ENCODE peak calls at places on chromosome 13, in seven cellular contexts. G is sigmoid colon, E is left ventricle myocardium inferior, L is breast epithelium, A is endothelial cell of umbilical vein, W is heart right ventricle, X is MM.1S. Q is an unnamed sample. For H3K4me1, the result is how much of the 10 kb centered on the place peaks cover.

GRCh38 chr13:54373211-54373610 is 1344.6 kb downstream of the OLFM4 start:
- DNase-seq in G (no peak), E (no peak), L (no peak), A (no peak), W (no peak), X (no peak), Q (no peak)

GRCh38 chr13:93562676-93563075 is 336.1 kb downstream of the GPC6 start:
- DNase-seq in G (no peak), E (no peak), L (no peak), A (no peak), W (no peak), X (no peak), Q (no peak)

GRCh38 chr13:64278493-64278892 is 2862.8 kb upstream of the PCDH20 start:
- DNase-seq in G (no peak), E (no peak), L (no peak), A (peak), W (no peak), X (no peak), Q (peak)

GRCh38 chr13:108924154-108924940 is 294.9 kb downstream of the MYO16 start:
- DNase-seq in G (no peak), E (no peak), L (no peak), A (no peak), W (no peak), X (no peak), Q (no peak)

GRCh38 chr13:46629811-46630413 is 76.9 kb downstream of the LRCH1 start:
- DNase-seq in G (no peak), E (no peak), L (no peak), A (no peak), W (no peak), X (no peak), Q (no peak)

GRCh38 chr13:26771796-26772195 is 11.2 kb upstream of the GPR12 start:
- DNase-seq in G (no peak), E (no peak), L (no peak), A (no peak), W (no peak), X (no peak), Q (no peak)

GRCh38 chr13:76667551-76667950 is 218.7 kb downstream of the KCTD12 start:
- DNase-seq in G (no peak), E (no peak), L (no peak), A (peak), W (no peak), X (peak), Q (no peak)

GRCh38 chr13:71879129-71879535 is 12.1 kb upstream of the DACH1 start:
- DNase-seq in G (no peak), E (no peak), L (no peak), A (peak), W (no peak), X (peak), Q (peak)

GRCh38 chr13:112943309-112944125 is 25.5 kb upstream of the MCF2L start:
- DNase-seq in G (peak), E (peak), L (no peak), A (no peak), W (peak), X (no peak), Q (no peak)

GRCh38 chr13:94063096-94063495 is 416.4 kb downstream of the DCT start:
- DNase-seq in G (no peak), E (no peak), L (no peak), A (no peak), W (no peak), X (no peak), Q (no peak)

GRCh38 chr13:50404769-50405168 is 389.5 kb downstream of the KCNRG start:
- DNase-seq in G (no peak), E (no peak), L (no peak), A (no peak), W (no peak), X (no peak), Q (no peak)

GRCh38 chr13:48489003-48489402 is 43.9 kb downstream of the RCBTB2 start:
- DNase-seq in G (no peak), E (no peak), L (no peak), A (no peak), W (no peak), X (no peak), Q (no peak)

DNA sequence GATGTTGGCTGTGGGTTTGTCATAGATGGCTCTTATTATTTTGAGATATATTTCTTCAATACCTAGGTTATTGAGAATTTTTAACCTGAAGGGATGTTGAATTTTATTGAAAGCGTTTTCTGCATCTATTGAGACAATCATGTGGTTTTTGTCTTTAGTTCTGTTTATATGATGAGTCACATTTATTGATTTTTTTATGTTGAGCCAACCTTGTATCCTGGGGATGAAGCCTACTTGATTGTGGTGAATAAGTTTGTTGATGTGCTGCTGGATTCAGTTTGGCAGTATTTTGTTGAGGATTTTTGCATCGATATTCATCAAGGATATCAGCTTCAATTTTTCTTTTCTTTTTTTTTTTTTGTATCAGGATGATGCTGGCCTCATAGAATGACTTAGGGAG is 29.4 kb downstream of the NBEA start:
- DNase-seq in G (no peak), E (no peak), L (no peak), A (no peak), W (no peak), X (no peak), Q (no peak)
- H3K4me1 ChIP-seq in G (under half), E (under half), L (under half), A (under half), W (under half), X (under half), Q (under half)

GRCh38 chr13:97233499-97233898 is 11.4 kb downstream of the MBNL2 start:
- DNase-seq in G (no peak), E (no peak), L (no peak), A (no peak), W (no peak), X (no peak), Q (no peak)

GRCh38 chr13:97237388-97237787 is 15.3 kb downstream of the MBNL2 start:
- DNase-seq in G (no peak), E (no peak), L (no peak), A (no peak), W (no peak), X (no peak), Q (no peak)

GRCh38 chr13:97234236-97234635 is 12.1 kb downstream of the MBNL2 start:
- DNase-seq in G (no peak), E (no peak), L (no peak), A (no peak), W (no peak), X (no peak), Q (no peak)

GRCh38 chr13:97235549-97236206 is 13.5 kb downstream of the MBNL2 start:
- DNase-seq in G (no peak), E (no peak), L (no peak), A (peak), W (peak), X (no peak), Q (no peak)

DNA sequence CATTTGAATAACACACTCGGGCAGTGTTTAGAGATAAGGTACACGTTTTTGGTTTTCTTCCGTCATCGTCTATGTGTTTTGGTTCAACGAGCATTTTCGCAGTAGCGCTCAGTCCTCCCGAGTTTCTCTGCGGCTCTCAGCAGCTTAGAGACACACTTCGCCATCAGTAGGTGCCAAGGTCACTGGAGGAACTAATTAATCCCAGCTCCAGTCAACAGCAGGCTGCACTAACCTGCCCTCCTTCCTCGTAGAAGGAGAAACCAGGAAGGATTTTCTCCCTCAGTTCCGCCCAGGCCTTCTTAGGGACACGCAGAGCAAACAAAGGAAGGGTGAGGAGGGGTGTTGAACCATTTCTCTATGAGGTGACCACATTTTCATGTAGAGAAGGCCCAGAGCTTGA is 12.6 kb downstream of the MBNL2 start:
- DNase-seq in G (no peak), E (no peak), L (no peak), A (peak), W (no peak), X (no peak), Q (no peak)
- H3K4me1 ChIP-seq in G (under half), E (half or more), L (under half), A (half or more), W (half or more), X (under half), Q (half or more)

DNA sequence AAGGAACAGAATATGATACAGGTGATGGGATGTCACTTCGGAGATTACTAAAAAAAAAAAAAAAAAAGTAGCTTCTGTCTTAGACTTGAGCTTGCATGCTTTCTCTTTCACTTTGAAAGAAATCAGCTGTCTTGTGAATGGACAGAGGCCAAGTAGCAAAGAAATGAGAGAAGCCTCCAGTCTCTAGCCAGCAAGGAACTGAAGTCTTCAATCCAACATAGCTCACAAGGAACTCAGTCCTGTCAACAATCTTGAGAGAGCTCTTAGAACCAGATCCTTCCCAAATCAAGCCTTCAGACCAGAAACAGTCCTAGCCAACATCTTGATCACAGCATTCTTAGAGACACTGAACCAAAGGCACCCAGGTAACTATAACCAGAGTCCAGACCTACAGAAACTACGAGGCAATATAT is 7.7 kb downstream of the N4BP2L2 start:
- DNase-seq in G (no peak), E (no peak), L (no peak), A (peak), W (no peak), X (peak), Q (no peak)
- H3K4me1 ChIP-seq in G (under half), E (half or more), L (under half), A (under half), W (half or more), X (under half), Q (under half)

DNA sequence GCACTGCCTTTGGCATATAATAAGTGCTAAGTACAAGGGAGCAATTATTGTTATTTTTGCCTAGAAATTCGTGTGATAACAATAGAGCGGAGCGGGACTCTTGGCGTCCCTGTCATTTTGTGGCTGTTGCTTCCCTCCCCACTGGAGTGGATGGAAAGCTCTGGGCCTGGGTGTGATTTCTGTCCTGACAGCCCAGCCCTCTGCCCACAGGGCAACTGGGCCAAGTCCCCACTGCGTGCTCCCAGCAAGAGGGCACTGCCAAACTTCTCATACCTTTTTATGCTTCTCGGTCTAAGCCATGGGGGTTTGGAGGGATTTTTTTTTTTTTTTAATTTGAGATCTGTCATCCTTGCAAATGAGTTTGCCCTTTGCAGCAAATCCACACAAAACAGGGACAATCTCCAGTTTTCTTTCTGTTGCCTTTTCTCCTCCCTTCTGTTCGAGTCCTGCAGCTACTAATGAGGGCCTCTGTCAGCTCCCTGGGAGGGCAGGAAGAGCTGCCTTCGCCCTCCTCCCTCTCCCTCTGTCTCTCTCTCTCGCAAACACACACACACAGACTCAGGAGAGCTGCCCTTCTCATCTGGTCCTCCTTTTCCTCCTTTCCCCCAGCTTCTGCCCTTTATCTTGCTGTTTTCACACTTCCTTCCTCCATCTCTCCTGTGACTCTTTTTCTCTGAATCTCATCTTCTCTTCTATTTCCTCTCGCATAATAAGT is 103.9 kb downstream of the DNAJC15 start:
- DNase-seq in G (no peak), E (no peak), L (no peak), A (no peak), W (peak), X (no peak), Q (no peak)
- H3K4me1 ChIP-seq in G (under half), E (under half), L (under half), A (under half), W (under half), X (under half), Q (under half)

GRCh38 chr13:106152047-106152446 is 383.4 kb downstream of the EFNB2 start:
- DNase-seq in G (no peak), E (no peak), L (no peak), A (no peak), W (no peak), X (no peak), Q (no peak)

GRCh38 chr13:106153041-106153440 is 382.4 kb downstream of the EFNB2 start:
- DNase-seq in G (no peak), E (no peak), L (no peak), A (no peak), W (no peak), X (no peak), Q (no peak)

GRCh38 chr13:106156468-106156867 is 379.0 kb downstream of the EFNB2 start:
- DNase-seq in G (no peak), E (no peak), L (no peak), A (peak), W (no peak), X (no peak), Q (no peak)

GRCh38 chr13:106155411-106155810 is 380.1 kb downstream of the EFNB2 start:
- DNase-seq in G (no peak), E (no peak), L (no peak), A (no peak), W (no peak), X (no peak), Q (no peak)

GRCh38 chr13:106153876-106154275 is 381.6 kb downstream of the EFNB2 start:
- DNase-seq in G (no peak), E (no peak), L (no peak), A (no peak), W (no peak), X (no peak), Q (no peak)
- H3K4me1 ChIP-seq in G (under half), E (under half), L (under half), A (under half), W (under half), X (under half), Q (under half)

GRCh38 chr13:84630486-84630885 is 748.2 kb upstream of the SLITRK1 start:
- DNase-seq in G (no peak), E (no peak), L (no peak), A (no peak), W (no peak), X (no peak), Q (no peak)
- H3K4me1 ChIP-seq in G (under half), E (under half), L (under half), A (under half), W (under half), X (under half), Q (under half)

GRCh38 chr13:79673310-79673992 is 192.5 kb downstream of the NDFIP2 start:
- DNase-seq in G (no peak), E (no peak), L (no peak), A (no peak), W (no peak), X (no peak), Q (no peak)

GRCh38 chr13:79674765-79675515 is 194.0 kb downstream of the NDFIP2 start:
- DNase-seq in G (no peak), E (no peak), L (no peak), A (no peak), W (no peak), X (no peak), Q (no peak)

GRCh38 chr13:79678100-79678499 is 197.1 kb downstream of the NDFIP2 start:
- DNase-seq in G (no peak), E (no peak), L (no peak), A (no peak), W (no peak), X (no peak), Q (no peak)

GRCh38 chr13:79673993-79674377 is 193.0 kb downstream of the NDFIP2 start:
- DNase-seq in G (no peak), E (no peak), L (no peak), A (no peak), W (no peak), X (no peak), Q (no peak)

GRCh38 chr13:79675931-79676658 is 195.1 kb downstream of the NDFIP2 start:
- DNase-seq in G (no peak), E (no peak), L (no peak), A (no peak), W (no peak), X (no peak), Q (no peak)
- H3K4me1 ChIP-seq in G (under half), E (under half), L (under half), A (under half), W (under half), X (under half), Q (under half)